ENCODE peak calls at places on chromosome 1, in six cellular contexts. One of them, this sample, is unnamed.

GRCh38 chr1:20240012-20240411 is 50.7 kb upstream of the VWA5B1 start:
- DNase-seq in AG08396: no peak
- DNase-seq in stimulated activated CD4-positive, alpha-beta T cell treated with anti-CD3 and anti-CD28 coated beads, Interleukin-2, amount 100 ng/mL, for 24 hours: no peak
- DNase-seq in EH: no peak
- DNase-seq in activated T-cell treated with anti-CD3 and anti-CD28 coated beads, Interleukin-2, amount 50 U/mL, for 72 hours: no peak
- DNase-seq in T-cell: no peak
- DNase-seq in this sample: no peak

GRCh38 chr1:79005945-79006344 is 585 bp downstream of the ADGRL4 start:
- DNase-seq in EH: peak
- DNase-seq in stimulated activated CD4-positive, alpha-beta T cell treated with anti-CD3 and anti-CD28 coated beads, Interleukin-2, amount 100 ng/mL, for 24 hours: no peak
- DNase-seq in T-cell: no peak
- DNase-seq in AG08396: peak
- DNase-seq in activated T-cell treated with anti-CD3 and anti-CD28 coated beads, Interleukin-2, amount 50 U/mL, for 72 hours: no peak
- DNase-seq in this sample: no peak

GRCh38 chr1:33182452-33182851 is 609 bp upstream of the TRIM62 start:
- DNase-seq in stimulated activated CD4-positive, alpha-beta T cell treated with anti-CD3 and anti-CD28 coated beads, Interleukin-2, amount 100 ng/mL, for 24 hours: no peak
- DNase-seq in AG08396: no peak
- DNase-seq in activated T-cell treated with anti-CD3 and anti-CD28 coated beads, Interleukin-2, amount 50 U/mL, for 72 hours: no peak
- DNase-seq in EH: peak
- DNase-seq in T-cell: no peak
- DNase-seq in this sample: no peak

GRCh38 chr1:78617615-78618026 is 2.6 kb upstream of the IFI44L start:
- DNase-seq in EH: peak
- DNase-seq in stimulated activated CD4-positive, alpha-beta T cell treated with anti-CD3 and anti-CD28 coated beads, Interleukin-2, amount 100 ng/mL, for 24 hours: peak
- DNase-seq in T-cell: peak
- DNase-seq in activated T-cell treated with anti-CD3 and anti-CD28 coated beads, Interleukin-2, amount 50 U/mL, for 72 hours: peak
- DNase-seq in AG08396: peak
- DNase-seq in this sample: peak

GRCh38 chr1:61117283-61117682 is 34.9 kb downstream of the NFIA start:
- DNase-seq in EH: no peak
- DNase-seq in AG08396: no peak
- DNase-seq in stimulated activated CD4-positive, alpha-beta T cell treated with anti-CD3 and anti-CD28 coated beads, Interleukin-2, amount 100 ng/mL, for 24 hours: no peak
- DNase-seq in T-cell: no peak
- DNase-seq in activated T-cell treated with anti-CD3 and anti-CD28 coated beads, Interleukin-2, amount 50 U/mL, for 72 hours: no peak
- DNase-seq in this sample: no peak

GRCh38 chr1:15065736-15066135 is 87.8 kb upstream of the TMEM51 start:
- DNase-seq in stimulated activated CD4-positive, alpha-beta T cell treated with anti-CD3 and anti-CD28 coated beads, Interleukin-2, amount 100 ng/mL, for 24 hours: no peak
- DNase-seq in T-cell: no peak
- DNase-seq in EH: no peak
- DNase-seq in activated T-cell treated with anti-CD3 and anti-CD28 coated beads, Interleukin-2, amount 50 U/mL, for 72 hours: no peak
- DNase-seq in AG08396: no peak
- DNase-seq in this sample: no peak

GRCh38 chr1:221881805-221882581 is 140.1 kb upstream of the DUSP10 start:
- DNase-seq in AG08396: no peak
- DNase-seq in stimulated activated CD4-positive, alpha-beta T cell treated with anti-CD3 and anti-CD28 coated beads, Interleukin-2, amount 100 ng/mL, for 24 hours: no peak
- DNase-seq in T-cell: no peak
- DNase-seq in EH: no peak
- DNase-seq in activated T-cell treated with anti-CD3 and anti-CD28 coated beads, Interleukin-2, amount 50 U/mL, for 72 hours: no peak
- DNase-seq in this sample: no peak

GRCh38 chr1:51484591-51484990 is 34.5 kb downstream of the EPS15 start:
- DNase-seq in activated T-cell treated with anti-CD3 and anti-CD28 coated beads, Interleukin-2, amount 50 U/mL, for 72 hours: no peak
- DNase-seq in stimulated activated CD4-positive, alpha-beta T cell treated with anti-CD3 and anti-CD28 coated beads, Interleukin-2, amount 100 ng/mL, for 24 hours: no peak
- DNase-seq in T-cell: no peak
- DNase-seq in AG08396: no peak
- DNase-seq in EH: peak
- DNase-seq in this sample: no peak

GRCh38 chr1:150528997-150529396 is 13.4 kb downstream of the FALEC start:
- DNase-seq in AG08396: peak
- DNase-seq in T-cell: no peak
- DNase-seq in activated T-cell treated with anti-CD3 and anti-CD28 coated beads, Interleukin-2, amount 50 U/mL, for 72 hours: no peak
- DNase-seq in EH: peak
- DNase-seq in stimulated activated CD4-positive, alpha-beta T cell treated with anti-CD3 and anti-CD28 coated beads, Interleukin-2, amount 100 ng/mL, for 24 hours: no peak
- DNase-seq in this sample: no peak

GRCh38 chr1:111551623-111552470 is 48.4 kb upstream of the ADORA3 start:
- DNase-seq in T-cell: no peak
- DNase-seq in AG08396: no peak
- DNase-seq in stimulated activated CD4-positive, alpha-beta T cell treated with anti-CD3 and anti-CD28 coated beads, Interleukin-2, amount 100 ng/mL, for 24 hours: no peak
- DNase-seq in activated T-cell treated with anti-CD3 and anti-CD28 coated beads, Interleukin-2, amount 50 U/mL, for 72 hours: no peak
- DNase-seq in EH: no peak
- DNase-seq in this sample: no peak

GRCh38 chr1:15526021-15526489 is 593 bp upstream of the DNAJC16 start:
- DNase-seq in activated T-cell treated with anti-CD3 and anti-CD28 coated beads, Interleukin-2, amount 50 U/mL, for 72 hours: peak
- DNase-seq in AG08396: no peak
- DNase-seq in T-cell: no peak
- DNase-seq in EH: no peak
- DNase-seq in stimulated activated CD4-positive, alpha-beta T cell treated with anti-CD3 and anti-CD28 coated beads, Interleukin-2, amount 100 ng/mL, for 24 hours: peak
- DNase-seq in this sample: no peak

GRCh38 chr1:36174716-36175115 is 18.8 kb downstream of the MAP7D1 start:
- DNase-seq in stimulated activated CD4-positive, alpha-beta T cell treated with anti-CD3 and anti-CD28 coated beads, Interleukin-2, amount 100 ng/mL, for 24 hours: no peak
- DNase-seq in AG08396: no peak
- DNase-seq in EH: no peak
- DNase-seq in T-cell: no peak
- DNase-seq in activated T-cell treated with anti-CD3 and anti-CD28 coated beads, Interleukin-2, amount 50 U/mL, for 72 hours: no peak
- DNase-seq in this sample: no peak

GRCh38 chr1:59688976-59689375 is 125.8 kb upstream of the HOOK1 start:
- DNase-seq in T-cell: no peak
- DNase-seq in activated T-cell treated with anti-CD3 and anti-CD28 coated beads, Interleukin-2, amount 50 U/mL, for 72 hours: no peak
- DNase-seq in EH: no peak
- DNase-seq in stimulated activated CD4-positive, alpha-beta T cell treated with anti-CD3 and anti-CD28 coated beads, Interleukin-2, amount 100 ng/mL, for 24 hours: no peak
- DNase-seq in AG08396: no peak
- DNase-seq in this sample: no peak

GRCh38 chr1:8727809-8728213 is 89.6 kb downstream of the RERE start:
- DNase-seq in stimulated activated CD4-positive, alpha-beta T cell treated with anti-CD3 and anti-CD28 coated beads, Interleukin-2, amount 100 ng/mL, for 24 hours: no peak
- DNase-seq in EH: no peak
- DNase-seq in T-cell: no peak
- DNase-seq in activated T-cell treated with anti-CD3 and anti-CD28 coated beads, Interleukin-2, amount 50 U/mL, for 72 hours: no peak
- DNase-seq in AG08396: no peak
- DNase-seq in this sample: no peak

GRCh38 chr1:185785586-185785985 is 51.4 kb downstream of the HMCN1 start:
- DNase-seq in stimulated activated CD4-positive, alpha-beta T cell treated with anti-CD3 and anti-CD28 coated beads, Interleukin-2, amount 100 ng/mL, for 24 hours: no peak
- DNase-seq in activated T-cell treated with anti-CD3 and anti-CD28 coated beads, Interleukin-2, amount 50 U/mL, for 72 hours: no peak
- DNase-seq in T-cell: no peak
- DNase-seq in EH: no peak
- DNase-seq in AG08396: no peak
- DNase-seq in this sample: no peak

GRCh38 chr1:33372677-33373076 is 51.8 kb upstream of the A3GALT2 start:
- DNase-seq in T-cell: no peak
- DNase-seq in activated T-cell treated with anti-CD3 and anti-CD28 coated beads, Interleukin-2, amount 50 U/mL, for 72 hours: no peak
- DNase-seq in AG08396: no peak
- DNase-seq in stimulated activated CD4-positive, alpha-beta T cell treated with anti-CD3 and anti-CD28 coated beads, Interleukin-2, amount 100 ng/mL, for 24 hours: no peak
- DNase-seq in EH: peak
- DNase-seq in this sample: no peak

GRCh38 chr1:31562707-31563360 is 13.5 kb upstream of the TINAGL1 start:
- DNase-seq in EH: peak
- DNase-seq in AG08396: no peak
- DNase-seq in T-cell: no peak
- DNase-seq in activated T-cell treated with anti-CD3 and anti-CD28 coated beads, Interleukin-2, amount 50 U/mL, for 72 hours: no peak
- DNase-seq in stimulated activated CD4-positive, alpha-beta T cell treated with anti-CD3 and anti-CD28 coated beads, Interleukin-2, amount 100 ng/mL, for 24 hours: no peak
- DNase-seq in this sample: no peak

GRCh38 chr1:162908780-162909179 is 47.8 kb upstream of the CCDC190 start:
- DNase-seq in T-cell: no peak
- DNase-seq in AG08396: peak
- DNase-seq in stimulated activated CD4-positive, alpha-beta T cell treated with anti-CD3 and anti-CD28 coated beads, Interleukin-2, amount 100 ng/mL, for 24 hours: no peak
- DNase-seq in activated T-cell treated with anti-CD3 and anti-CD28 coated beads, Interleukin-2, amount 50 U/mL, for 72 hours: no peak
- DNase-seq in EH: peak
- DNase-seq in this sample: no peak

GRCh38 chr1:119880063-119880462 is 16.3 kb downstream of the ADAM30 start:
- DNase-seq in EH: no peak
- DNase-seq in T-cell: no peak
- DNase-seq in stimulated activated CD4-positive, alpha-beta T cell treated with anti-CD3 and anti-CD28 coated beads, Interleukin-2, amount 100 ng/mL, for 24 hours: no peak
- DNase-seq in activated T-cell treated with anti-CD3 and anti-CD28 coated beads, Interleukin-2, amount 50 U/mL, for 72 hours: no peak
- DNase-seq in AG08396: no peak
- DNase-seq in this sample: no peak

GRCh38 chr1:33849206-33849605 is 14.7 kb upstream of the HMGB4 start:
- DNase-seq in activated T-cell treated with anti-CD3 and anti-CD28 coated beads, Interleukin-2, amount 50 U/mL, for 72 hours: no peak
- DNase-seq in T-cell: no peak
- DNase-seq in EH: peak
- DNase-seq in AG08396: no peak
- DNase-seq in stimulated activated CD4-positive, alpha-beta T cell treated with anti-CD3 and anti-CD28 coated beads, Interleukin-2, amount 100 ng/mL, for 24 hours: no peak
- DNase-seq in this sample: no peak

GRCh38 chr1:163745204-163745603 is 423.4 kb downstream of the NUF2 start:
- DNase-seq in activated T-cell treated with anti-CD3 and anti-CD28 coated beads, Interleukin-2, amount 50 U/mL, for 72 hours: no peak
- DNase-seq in EH: no peak
- DNase-seq in T-cell: no peak
- DNase-seq in stimulated activated CD4-positive, alpha-beta T cell treated with anti-CD3 and anti-CD28 coated beads, Interleukin-2, amount 100 ng/mL, for 24 hours: no peak
- DNase-seq in AG08396: no peak
- DNase-seq in this sample: no peak

GRCh38 chr1:161885759-161886158 is 119.6 kb downstream of the ATF6 start:
- DNase-seq in T-cell: no peak
- DNase-seq in EH: no peak
- DNase-seq in AG08396: no peak
- DNase-seq in stimulated activated CD4-positive, alpha-beta T cell treated with anti-CD3 and anti-CD28 coated beads, Interleukin-2, amount 100 ng/mL, for 24 hours: no peak
- DNase-seq in activated T-cell treated with anti-CD3 and anti-CD28 coated beads, Interleukin-2, amount 50 U/mL, for 72 hours: no peak
- DNase-seq in this sample: no peak

GRCh38 chr1:117826551-117827078 is 102.8 kb downstream of the GDAP2 start:
- DNase-seq in EH: peak
- DNase-seq in T-cell: no peak
- DNase-seq in AG08396: peak
- DNase-seq in stimulated activated CD4-positive, alpha-beta T cell treated with anti-CD3 and anti-CD28 coated beads, Interleukin-2, amount 100 ng/mL, for 24 hours: no peak
- DNase-seq in activated T-cell treated with anti-CD3 and anti-CD28 coated beads, Interleukin-2, amount 50 U/mL, for 72 hours: no peak
- DNase-seq in this sample: no peak

GRCh38 chr1:5994713-5995621 is 2.7 kb upstream of the NPHP4 start:
- DNase-seq in EH: no peak
- DNase-seq in AG08396: no peak
- DNase-seq in activated T-cell treated with anti-CD3 and anti-CD28 coated beads, Interleukin-2, amount 50 U/mL, for 72 hours: peak
- DNase-seq in T-cell: peak
- DNase-seq in stimulated activated CD4-positive, alpha-beta T cell treated with anti-CD3 and anti-CD28 coated beads, Interleukin-2, amount 100 ng/mL, for 24 hours: peak
- DNase-seq in this sample: peak

GRCh38 chr1:161216945-161217712 is 2.0 kb downstream of the FCER1G start:
- DNase-seq in T-cell: no peak
- DNase-seq in AG08396: no peak
- DNase-seq in EH: peak
- DNase-seq in stimulated activated CD4-positive, alpha-beta T cell treated with anti-CD3 and anti-CD28 coated beads, Interleukin-2, amount 100 ng/mL, for 24 hours: no peak
- DNase-seq in activated T-cell treated with anti-CD3 and anti-CD28 coated beads, Interleukin-2, amount 50 U/mL, for 72 hours: no peak
- DNase-seq in this sample: no peak

GRCh38 chr1:87956766-87957165 is 628.1 kb downstream of the LMO4 start:
- DNase-seq in EH: peak
- DNase-seq in T-cell: no peak
- DNase-seq in AG08396: no peak
- DNase-seq in stimulated activated CD4-positive, alpha-beta T cell treated with anti-CD3 and anti-CD28 coated beads, Interleukin-2, amount 100 ng/mL, for 24 hours: no peak
- DNase-seq in activated T-cell treated with anti-CD3 and anti-CD28 coated beads, Interleukin-2, amount 50 U/mL, for 72 hours: no peak
- DNase-seq in this sample: no peak

This sample was measured in T follicular helper cell.